ENCODE peak calls at places on chromosomes 13 and 19, in eight cellular contexts. A, S, I, F, X, Q, E and L are unnamed samples.

GRCh38 chr19:44278181-44278690 is 18.6 kb downstream of the ZNF233 start:
- DNase-seq in S (no peak), Q (no peak), A (no peak), X (no peak), F (no peak), I (peak), E (no peak), L (no peak)

GRCh38 chr13:106373989-106374572 is 161.4 kb downstream of the EFNB2 start:
- DNase-seq in S (no peak), E (peak), Q (no peak), F (no peak), I (peak), X (no peak), A (peak), L (no peak)

GRCh38 chr19:33630880-33631627 is 9.3 kb downstream of the CHST8 start:
- DNase-seq in X (no peak), F (no peak), Q (no peak), I (no peak), S (no peak), A (no peak), E (no peak), L (no peak)

GRCh38 chr19:13154911-13155471 is 4.8 kb downstream of the IER2 start:
- DNase-seq in X (peak), F (no peak), A (peak), E (peak), Q (peak), I (no peak), S (peak), L (no peak)

GRCh38 chr19:16125738-16126495 is 14.2 kb downstream of the RAB8A start:
- DNase-seq in Q (no peak), X (no peak), E (no peak), S (no peak), A (no peak), I (no peak), F (no peak), L (no peak)

GRCh38 chr19:40035996-40036395 is 20.0 kb downstream of the ZNF780B start:
- DNase-seq in A (no peak), I (no peak), F (no peak), Q (no peak), S (no peak), X (no peak), E (no peak), L (no peak)

GRCh38 chr19:47227347-47228167 is 3.4 kb downstream of the BBC3 start:
- DNase-seq in I (peak), E (peak), X (peak), S (peak), F (peak), Q (peak), A (peak), L (no peak)

GRCh38 chr19:11674067-11674492 is 64.7 kb downstream of the ZNF823 start:
- DNase-seq in Q (no peak), I (no peak), E (no peak), A (no peak), X (no peak), F (no peak), S (no peak), L (no peak)

GRCh38 chr19:6536138-6536671 is 5.4 kb downstream of the TNFSF9 start:
- DNase-seq in A (peak), E (peak), X (peak), F (no peak), I (no peak), S (no peak), Q (peak), L (no peak)

GRCh38 chr19:18290250-18291018 is 9.0 kb upstream of the JUND start:
- DNase-seq in I (no peak), Q (peak), X (peak), S (no peak), F (no peak), E (peak), A (no peak), L (no peak)

GRCh38 chr19:41649827-41650226 is 23.0 kb upstream of the CEACAM4 start:
- DNase-seq in E (no peak), I (no peak), F (no peak), A (no peak), S (no peak), Q (no peak), X (no peak), L (no peak)

GRCh38 chr13:43301341-43301969 is 278.1 kb downstream of the DNAJC15 start:
- DNase-seq in X (no peak), F (no peak), S (no peak), I (no peak), Q (no peak), E (no peak), A (no peak), L (no peak)

GRCh38 chr13:51815848-51816247 is 11.9 kb upstream of the DHRS12 start:
- DNase-seq in F (no peak), Q (no peak), I (no peak), A (no peak), E (no peak), X (no peak), S (no peak), L (no peak)

GRCh38 chr19:13149628-13150186 is 468 bp downstream of the STX10 start:
- DNase-seq in E (no peak), X (peak), A (peak), F (no peak), S (peak), I (no peak), Q (peak), L (no peak)

GRCh38 chr19:12723383-12723642 is 419 bp downstream of the TNPO2 start:
- DNase-seq in F (no peak), S (no peak), Q (no peak), I (no peak), E (no peak), X (no peak), A (peak), L (no peak)

GRCh38 chr19:16073481-16073880 is 2.8 kb upstream of the TPM4 start:
- DNase-seq in S (no peak), Q (peak), I (no peak), F (no peak), X (no peak), E (no peak), A (no peak), L (peak)

GRCh38 chr13:75864718-75865117 is 228.6 kb downstream of the LMO7 start:
- DNase-seq in F (no peak), E (no peak), X (no peak), I (peak), A (peak), Q (no peak), S (no peak), L (no peak)

GRCh38 chr13:74966814-74967213 is 515.2 kb downstream of the TBC1D4 start:
- DNase-seq in Q (no peak), F (peak), I (no peak), S (peak), E (no peak), A (peak), X (no peak), L (no peak)

GRCh38 chr13:44191504-44192171 is 182.0 kb upstream of the SERP2 start:
- DNase-seq in Q (peak), I (peak), F (peak), A (peak), E (no peak), S (peak), X (no peak), L (no peak)

GRCh38 chr13:101746513-101746912 is 294.0 kb downstream of the ITGBL1 start:
- DNase-seq in A (no peak), X (no peak), E (no peak), I (no peak), Q (no peak), S (no peak), F (no peak), L (no peak)

GRCh38 chr13:33787051-33787591 is 30.8 kb upstream of the RFC3 start:
- DNase-seq in F (no peak), Q (no peak), X (no peak), S (no peak), A (peak), I (no peak), E (peak), L (no peak)

GRCh38 chr19:54551950-54552912 is 21.4 kb upstream of the LILRA2 start:
- DNase-seq in I (no peak), S (no peak), A (no peak), X (no peak), E (peak), Q (peak), F (no peak), L (no peak)

GRCh38 chr13:52978989-52979388 is 49.6 kb upstream of the OLFM4 start:
- DNase-seq in Q (no peak), I (no peak), F (no peak), A (no peak), X (no peak), S (no peak), E (no peak), L (no peak)

GRCh38 chr19:29841559-29842367 is 30.0 kb downstream of the CCNE1 start:
- DNase-seq in S (no peak), I (no peak), E (no peak), X (no peak), Q (no peak), F (peak), A (peak), L (peak)

GRCh38 chr19:30071871-30072270 is 129.8 kb downstream of the URI1 start:
- DNase-seq in I (no peak), E (no peak), A (no peak), F (no peak), Q (peak), X (peak), S (no peak), L (peak)

GRCh38 chr13:21427741-21428140 is 31.4 kb downstream of the ZDHHC20 start:
- DNase-seq in S (no peak), X (no peak), I (no peak), F (no peak), A (no peak), Q (no peak), E (peak), L (no peak)

GRCh38 chr13:29654384-29654783 is 58.9 kb upstream of the SLC7A1 start:
- DNase-seq in E (no peak), A (no peak), F (no peak), X (no peak), S (no peak), Q (no peak), I (no peak), L (no peak)

GRCh38 chr19:14770136-14770535 is 8.2 kb downstream of the ADGRE2 start:
- DNase-seq in A (no peak), F (no peak), S (no peak), I (no peak), E (no peak), X (no peak), Q (no peak), L (peak)

GRCh38 chr19:47422417-47423163 is 3.3 kb upstream of the MEIS3 start:
- DNase-seq in F (no peak), I (no peak), S (no peak), X (no peak), A (no peak), E (no peak), Q (no peak), L (no peak)

GRCh38 chr13:113765241-113765910 is 6.3 kb downstream of the TMEM255B start:
- DNase-seq in A (no peak), S (no peak), I (no peak), F (peak), X (peak), E (no peak), Q (no peak), L (no peak)

GRCh38 chr19:588093-588742 is 1.5 kb upstream of the HCN2 start:
- DNase-seq in Q (no peak), A (peak), X (no peak), I (no peak), E (peak), S (peak), F (no peak), L (no peak)

GRCh38 chr19:14632286-14632685 is 42.4 kb downstream of the ADGRE3 start:
- DNase-seq in Q (no peak), S (no peak), E (peak), I (no peak), A (peak), X (no peak), F (peak), L (no peak)

GRCh38 chr13:37070145-37070695 is 10.7 kb upstream of the SUPT20H start:
- DNase-seq in F (no peak), Q (no peak), E (no peak), X (peak), I (no peak), S (no peak), A (no peak), L (no peak)

GRCh38 chr19:42306646-42307045 is 4.2 kb upstream of the PAFAH1B3 start:
- DNase-seq in X (no peak), F (no peak), Q (no peak), E (no peak), S (no peak), I (no peak), A (no peak), L (no peak)

GRCh38 chr13:101258071-101258470 is 158.2 kb downstream of the NALCN start:
- DNase-seq in A (peak), F (peak), I (peak), X (no peak), Q (no peak), E (peak), S (no peak), L (no peak)

GRCh38 chr13:41650706-41651105 is 193.4 kb downstream of the RGCC start:
- DNase-seq in A (no peak), S (no peak), E (no peak), Q (no peak), I (no peak), F (no peak), X (no peak), L (no peak)

GRCh38 chr13:41645313-41645712 is 188.0 kb downstream of the RGCC start:
- DNase-seq in E (no peak), Q (peak), I (peak), X (no peak), A (peak), S (no peak), F (peak), L (no peak)

GRCh38 chr13:41649659-41650058 is 192.3 kb downstream of the RGCC start:
- DNase-seq in A (peak), S (peak), E (no peak), X (no peak), I (no peak), Q (no peak), F (no peak), L (no peak)

GRCh38 chr13:41651413-41652068 is 194.2 kb downstream of the RGCC start:
- DNase-seq in F (no peak), S (no peak), E (no peak), X (no peak), I (no peak), A (no peak), Q (no peak), L (no peak)

GRCh38 chr13:41648314-41648935 is 191.1 kb downstream of the RGCC start:
- DNase-seq in X (no peak), A (peak), E (no peak), F (no peak), S (no peak), I (no peak), Q (no peak), L (no peak)
- TF ChIP-seq CTCF in X (no peak), A (no peak), E (no peak), F (no peak), S (no peak), I (no peak), Q (no peak), L (no peak)

GRCh38 chr13:81610613-81611012 is 1269.7 kb upstream of the SPRY2 start:
- DNase-seq in X (no peak), F (no peak), E (no peak), A (peak), I (no peak), S (no peak), Q (no peak), L (no peak)
- TF ChIP-seq CTCF in X (no peak), F (no peak), E (no peak), A (no peak), I (no peak), S (no peak), Q (no peak), L (peak)

DNA sequence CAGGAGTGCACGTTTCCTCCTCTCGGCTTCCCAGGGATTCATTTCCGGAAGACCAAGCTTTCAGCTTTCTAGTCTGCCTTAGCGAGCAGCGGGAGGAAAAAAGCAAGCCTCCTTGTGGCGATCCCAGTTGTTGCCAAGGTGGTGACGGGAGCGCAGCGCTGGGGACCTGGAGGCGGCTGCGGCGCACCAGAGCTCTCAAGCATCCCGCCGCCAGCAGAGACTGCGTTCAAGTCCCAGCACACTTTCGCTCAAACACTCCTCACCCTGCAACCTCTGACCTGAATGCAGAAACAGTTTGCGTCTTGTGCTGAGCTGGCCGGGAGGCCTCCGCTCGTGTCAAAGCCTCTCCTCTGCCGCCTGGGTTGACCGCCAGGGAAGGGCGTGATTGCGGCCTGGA is 4.9 kb downstream of the GSX1 start:
- DNase-seq in X (no peak), S (peak), Q (no peak), F (no peak), E (no peak), A (peak), I (no peak), L (no peak)
- TF ChIP-seq CTCF in X (no peak), S (peak), Q (no peak), F (no peak), E (no peak), A (peak), I (peak), L (peak)

GRCh38 chr19:50710094-50710493 is 9.5 kb downstream of the SHANK1 start:
- DNase-seq in I (no peak), Q (no peak), E (no peak), F (no peak), X (no peak), S (no peak), A (no peak), L (no peak)
- TF ChIP-seq CTCF in I (peak), Q (no peak), E (no peak), F (no peak), X (no peak), S (no peak), A (no peak), L (peak)

GRCh38 chr13:93635687-93636086 is 409.1 kb downstream of the GPC6 start:
- DNase-seq in Q (peak), S (no peak), A (peak), I (peak), F (peak), X (no peak), E (no peak), L (no peak)
- TF ChIP-seq CTCF in Q (no peak), S (no peak), A (no peak), I (no peak), F (no peak), X (no peak), E (no peak), L (no peak)

DNA sequence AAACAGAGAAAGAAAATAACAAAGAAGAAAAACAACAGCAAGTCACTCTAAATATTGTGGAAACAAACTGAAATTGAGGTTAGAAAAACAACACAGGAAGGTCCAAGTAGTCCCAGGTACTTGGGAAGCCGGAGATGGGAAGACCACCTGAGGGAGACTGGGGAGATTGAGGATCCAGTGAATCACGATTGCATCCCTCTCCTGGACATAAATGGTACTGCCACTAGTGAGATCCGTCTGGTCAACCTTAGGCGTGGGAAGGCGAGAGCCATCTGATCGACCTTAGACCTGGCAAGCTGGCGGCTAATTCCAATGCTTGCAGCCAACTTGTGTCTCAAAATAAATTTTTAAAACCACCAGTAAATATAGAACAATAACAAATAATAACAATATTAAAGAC is 81.9 kb downstream of the ZNF726 start:
- DNase-seq in X (no peak), S (peak), E (no peak), F (no peak), I (no peak), A (peak), Q (no peak), L (no peak)
- TF ChIP-seq CTCF in X (peak), S (peak), E (no peak), F (peak), I (peak), A (peak), Q (no peak), L (peak)